ENCODE peak calls at places on chromosomes 11 and 22, in nine cellular contexts. S is HCT116, A is stomach, Y is suprapubic skin, V is spleen, O is transverse colon, F is upper lobe of left lung, H is breast epithelium, U is SK-N-SH. T is an unnamed sample. For H3K9me3 and H3K4me1, the result is how much of the 10 kb centered on the place peaks cover.

GRCh38 chr22:29112102-29112501 is 39.3 kb downstream of the KREMEN1 start:
- DNase-seq in S (no peak), A (no peak), Y (no peak), V (no peak), O (no peak), F (no peak), H (no peak), U (no peak), T (no peak)

GRCh38 chr11:16958833-16959232 is 55.4 kb downstream of the PLEKHA7 start:
- DNase-seq in S (no peak), A (peak), Y (no peak), V (no peak), O (peak), F (no peak), H (no peak), U (no peak), T (no peak)

GRCh38 chr11:11451501-11452005 is 98.5 kb upstream of the CSNK2A3 start:
- DNase-seq in S (peak), A (no peak), Y (no peak), V (no peak), O (no peak), F (no peak), H (no peak), U (no peak), T (no peak)

GRCh38 chr11:64760759-64761417 is 1.1 kb upstream of the PYGM start:
- DNase-seq in S (no peak), A (no peak), Y (no peak), V (peak), O (no peak), F (no peak), H (no peak), U (peak), T (no peak)

GRCh38 chr11:46247090-46247489 is 30.4 kb upstream of the CREB3L1 start:
- DNase-seq in S (no peak), A (no peak), Y (no peak), V (no peak), O (no peak), F (peak), H (no peak), U (no peak), T (no peak)

GRCh38 chr11:134950692-134951304 is 538.8 kb upstream of the B3GAT1 start:
- DNase-seq in S (no peak), A (no peak), Y (no peak), V (no peak), O (no peak), F (no peak), H (no peak), U (no peak), T (no peak)

GRCh38 chr22:39233736-39234120 is 11.1 kb downstream of the PDGFB start:
- DNase-seq in S (no peak), A (no peak), Y (no peak), V (no peak), O (no peak), F (peak), H (no peak), U (no peak), T (no peak)

GRCh38 chr11:47152953-47153950 is 23.4 kb downstream of the ARFGAP2 start:
- DNase-seq in S (no peak), A (peak), Y (peak), V (no peak), O (peak), F (peak), H (peak), U (peak), T (peak)

GRCh38 chr11:48012051-48012391 is 31.7 kb downstream of the PTPRJ start:
- DNase-seq in S (no peak), A (no peak), Y (no peak), V (no peak), O (no peak), F (no peak), H (no peak), U (no peak), T (no peak)

GRCh38 chr11:129265125-129265788 is 73.1 kb upstream of the ARHGAP32 start:
- DNase-seq in S (no peak), A (no peak), Y (no peak), V (no peak), O (no peak), F (no peak), H (no peak), U (no peak), T (no peak)

GRCh38 chr11:103537904-103538502 is 428.8 kb downstream of the DYNC2H1 start:
- DNase-seq in S (peak), A (no peak), Y (no peak), V (no peak), O (no peak), F (no peak), H (no peak), U (peak), T (no peak)

GRCh38 chr11:45932217-45932616 is 9.8 kb downstream of the LARGE2 start:
- DNase-seq in S (no peak), A (no peak), Y (no peak), V (no peak), O (no peak), F (no peak), H (no peak), U (no peak), T (no peak)

GRCh38 chr11:93740802-93741093 is 547 bp downstream of the TAF1D start:
- DNase-seq in S (no peak), A (peak), Y (peak), V (peak), O (peak), F (no peak), H (peak), U (peak), T (peak)

GRCh38 chr11:134802116-134802515 is 390.1 kb upstream of the B3GAT1 start:
- DNase-seq in S (no peak), A (no peak), Y (no peak), V (no peak), O (no peak), F (no peak), H (no peak), U (peak), T (no peak)

GRCh38 chr22:46893281-46894020 is 131.0 kb downstream of the TBC1D22A start:
- DNase-seq in S (no peak), A (peak), Y (no peak), V (no peak), O (no peak), F (no peak), H (no peak), U (no peak), T (no peak)

GRCh38 chr11:50182486-50182885 is 149.8 kb downstream of the OR4C45 start:
- DNase-seq in S (no peak), A (no peak), Y (no peak), V (no peak), O (no peak), F (no peak), H (no peak), U (no peak), T (no peak)

GRCh38 chr11:50174975-50175374 is 142.3 kb downstream of the OR4C45 start:
- DNase-seq in S (no peak), A (no peak), Y (no peak), V (no peak), O (no peak), F (no peak), H (no peak), U (no peak), T (no peak)

GRCh38 chr11:50174189-50174588 is 141.5 kb downstream of the OR4C45 start:
- DNase-seq in S (no peak), A (no peak), Y (no peak), V (no peak), O (no peak), F (no peak), H (no peak), U (no peak), T (no peak)

DNA sequence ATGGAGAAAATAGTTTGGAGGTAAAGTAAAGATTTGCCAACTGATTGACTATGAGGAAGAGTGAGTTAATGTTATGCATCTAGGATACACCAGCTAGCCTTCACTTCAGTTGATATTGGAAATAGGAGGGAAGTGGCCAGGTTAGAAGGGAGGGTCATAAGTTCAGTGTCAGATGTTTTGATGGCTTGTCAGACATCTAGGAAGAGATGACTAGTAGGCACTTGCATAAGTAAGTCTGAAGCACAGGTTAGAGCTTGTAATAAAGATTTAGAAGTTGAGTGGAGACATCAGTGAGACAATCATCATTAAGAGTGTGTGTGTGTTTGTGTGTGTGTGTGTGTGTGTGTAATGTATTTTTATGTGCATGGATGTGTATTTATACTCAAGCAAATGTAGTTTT is 146.1 kb downstream of the OR4C45 start:
- DNase-seq in S (no peak), A (no peak), Y (no peak), V (no peak), O (no peak), F (no peak), H (no peak), U (no peak), T (no peak)
- H3K9me3 ChIP-seq in S (under half), A (under half), Y (under half), V (under half), O (under half), F (under half), H (under half), U (under half), T (under half)

GRCh38 chr22:20551805-20552449 is 44.5 kb downstream of the MED15 start:
- DNase-seq in S (no peak), A (no peak), Y (no peak), V (peak), O (no peak), F (no peak), H (no peak), U (no peak), T (no peak)

GRCh38 chr22:20552450-20552894 is 45.1 kb downstream of the MED15 start:
- DNase-seq in S (no peak), A (peak), Y (peak), V (peak), O (peak), F (no peak), H (peak), U (no peak), T (no peak)

GRCh38 chr22:20553947-20554741 is 46.7 kb downstream of the MED15 start:
- DNase-seq in S (no peak), A (no peak), Y (no peak), V (peak), O (no peak), F (no peak), H (no peak), U (no peak), T (no peak)

GRCh38 chr22:20552913-20553401 is 45.5 kb downstream of the MED15 start:
- DNase-seq in S (no peak), A (no peak), Y (no peak), V (peak), O (no peak), F (no peak), H (no peak), U (no peak), T (no peak)

DNA sequence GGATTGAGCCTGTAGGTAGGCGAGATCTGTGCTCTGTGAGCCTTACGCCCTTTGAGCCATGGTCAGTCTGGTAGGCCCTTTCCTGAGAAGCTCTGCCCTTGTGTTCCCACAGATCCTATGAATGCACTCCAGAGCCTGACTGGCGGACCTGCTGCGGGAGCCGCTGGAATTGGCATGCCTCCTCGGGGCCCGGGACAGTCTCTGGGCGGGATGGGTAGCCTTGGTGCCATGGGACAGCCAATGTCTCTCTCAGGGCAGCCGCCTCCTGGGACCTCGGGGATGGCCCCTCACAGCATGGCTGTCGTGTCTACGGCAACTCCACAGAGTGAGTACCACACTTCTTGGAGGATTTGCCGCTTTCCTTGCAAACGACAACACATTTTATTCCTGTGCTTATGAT is 47.4 kb downstream of the MED15 start:
- DNase-seq in S (no peak), A (no peak), Y (no peak), V (peak), O (no peak), F (no peak), H (no peak), U (no peak), T (no peak)
- H3K4me1 ChIP-seq in S (under half), A (half or more), Y (half or more), V (half or more), O (half or more), F (half or more), H (under half), U (under half), T (under half)

GRCh38 chr22:41528938-41529561 is 15.2 kb downstream of the POLR3H start:
- DNase-seq in S (no peak), A (no peak), Y (no peak), V (no peak), O (no peak), F (peak), H (no peak), U (no peak), T (no peak)

GRCh38 chr22:41530612-41531421 is 13.5 kb downstream of the POLR3H start:
- DNase-seq in S (no peak), A (no peak), Y (no peak), V (no peak), O (no peak), F (no peak), H (no peak), U (no peak), T (no peak)

GRCh38 chr22:41526226-41526531 is 18.1 kb downstream of the POLR3H start:
- DNase-seq in S (no peak), A (no peak), Y (no peak), V (no peak), O (no peak), F (no peak), H (no peak), U (no peak), T (no peak)

GRCh38 chr22:41526802-41527799 is 17.2 kb downstream of the POLR3H start:
- DNase-seq in S (no peak), A (peak), Y (peak), V (peak), O (peak), F (peak), H (no peak), U (peak), T (no peak)

GRCh38 chr22:41528132-41528766 is 16.0 kb downstream of the POLR3H start:
- DNase-seq in S (no peak), A (no peak), Y (no peak), V (no peak), O (no peak), F (peak), H (no peak), U (no peak), T (no peak)
- TF ChIP-seq POLR2AphosphoS5 in S (no peak), A (no peak), Y (no peak), V (no peak), O (no peak), F (no peak), H (no peak), U (no peak), T (no peak)

GRCh38 chr22:47987885-47988515 is 1225.5 kb downstream of the TBC1D22A start:
- DNase-seq in S (no peak), A (no peak), Y (no peak), V (no peak), O (no peak), F (no peak), H (no peak), U (no peak), T (no peak)
- H3K9me3 ChIP-seq in S (under half), A (under half), Y (under half), V (under half), O (under half), F (under half), H (under half), U (under half), T (under half)

GRCh38 chr22:42714308-42714707 is 6.4 kb downstream of the A4GALT start:
- DNase-seq in S (no peak), A (no peak), Y (no peak), V (no peak), O (no peak), F (no peak), H (no peak), U (no peak), T (no peak)
- H3K4me1 ChIP-seq in S (under half), A (under half), Y (under half), V (half or more), O (under half), F (under half), H (under half), U (under half), T (under half)

GRCh38 chr11:105609832-105610781 is at the start of gene GRIA4:
- DNase-seq in S (no peak), A (peak), Y (peak), V (peak), O (no peak), F (peak), H (peak), U (peak), T (no peak)

GRCh38 chr11:105610796-105611361 is 1.0 kb downstream of the GRIA4 start:
- DNase-seq in S (no peak), A (no peak), Y (no peak), V (no peak), O (no peak), F (no peak), H (no peak), U (no peak), T (no peak)

GRCh38 chr11:105611837-105612480 is 2.1 kb downstream of the GRIA4 start:
- DNase-seq in S (no peak), A (no peak), Y (no peak), V (no peak), O (no peak), F (no peak), H (no peak), U (peak), T (no peak)

GRCh38 chr11:105611414-105611813 is 1.5 kb downstream of the GRIA4 start:
- DNase-seq in S (no peak), A (no peak), Y (no peak), V (no peak), O (no peak), F (no peak), H (no peak), U (peak), T (no peak)

DNA sequence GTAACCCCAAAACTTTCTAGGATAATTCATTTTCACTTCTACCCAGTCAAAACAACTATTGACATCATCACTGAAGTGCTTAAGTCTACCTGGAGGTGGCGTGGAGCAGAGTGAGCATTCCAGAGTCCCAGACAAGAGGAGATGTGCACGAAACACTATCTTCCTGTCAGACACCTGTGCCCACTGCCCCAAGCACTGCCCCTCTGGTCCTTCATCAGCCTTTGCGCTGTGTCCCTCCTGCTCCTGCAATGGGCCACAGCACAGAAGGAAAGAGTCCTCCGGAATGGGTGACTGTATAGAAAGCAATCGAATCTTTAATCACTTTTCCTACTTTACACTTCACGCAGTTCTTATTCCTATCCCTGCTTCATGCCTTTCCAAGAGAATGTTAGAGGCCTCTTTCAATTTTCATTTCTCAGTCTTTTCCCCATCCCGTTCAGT is 512 bp upstream of the GRIA4 start:
- DNase-seq in S (peak), A (no peak), Y (no peak), V (peak), O (no peak), F (no peak), H (peak), U (peak), T (no peak)
- TF ChIP-seq POLR2AphosphoS5 in S (no peak), A (no peak), Y (no peak), V (no peak), O (no peak), F (no peak), H (no peak), U (no peak), T (no peak)

DNA sequence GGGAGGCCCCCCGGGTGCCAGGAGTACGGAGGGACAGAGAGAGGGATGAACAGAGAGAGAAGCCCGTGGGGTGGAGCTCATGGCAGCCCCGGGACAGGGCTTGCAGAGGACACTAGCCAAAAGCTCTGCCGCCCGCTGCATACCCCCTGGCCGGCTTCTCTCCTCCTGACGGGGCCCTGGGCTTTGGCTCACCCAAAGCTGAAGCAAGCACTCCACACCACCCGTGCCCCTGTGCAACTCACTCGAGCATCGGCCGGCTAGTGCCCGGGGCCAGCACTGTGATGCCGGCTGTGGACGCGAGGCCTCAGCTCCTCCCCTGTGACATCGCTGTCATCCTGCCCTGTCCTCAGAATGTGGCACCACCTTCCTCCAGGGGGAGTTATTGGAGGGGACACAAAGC is 429.6 kb downstream of the BRD1 start:
- DNase-seq in S (no peak), A (no peak), Y (no peak), V (peak), O (no peak), F (peak), H (no peak), U (no peak), T (peak)
- H3K9me3 ChIP-seq in S (under half), A (under half), Y (under half), V (under half), O (under half), F (under half), H (under half), U (under half), T (under half)

T was measured in prostate gland.